ENCODE peak calls at places on chromosomes 5 and 9, in four cellular contexts. One of them, this sample, is unnamed.

GRCh38 chr9:133493428-133493827 is 14.5 kb upstream of the SLC2A6 start:
- DNase-seq in AG04450: no peak
- DNase-seq in HCT116: no peak
- DNase-seq in kidney epithelial cell: no peak
- DNase-seq in this sample: no peak

GRCh38 chr5:88824892-88825781 is 57.8 kb downstream of the MEF2C start:
- DNase-seq in AG04450: no peak
- DNase-seq in HCT116: no peak
- DNase-seq in kidney epithelial cell: peak
- DNase-seq in this sample: no peak

GRCh38 chr9:108325406-108325805 is 530.4 kb downstream of the ACTL7B start:
- DNase-seq in AG04450: no peak
- DNase-seq in HCT116: no peak
- DNase-seq in kidney epithelial cell: no peak
- DNase-seq in this sample: no peak

GRCh38 chr5:16234598-16234997 is 55.0 kb upstream of the MARCHF11 start:
- DNase-seq in AG04450: no peak
- DNase-seq in HCT116: no peak
- DNase-seq in kidney epithelial cell: no peak
- DNase-seq in this sample: no peak

GRCh38 chr5:76616206-76616605 is 7.0 kb downstream of the F2RL2 start:
- DNase-seq in AG04450: no peak
- DNase-seq in HCT116: no peak
- DNase-seq in kidney epithelial cell: no peak
- DNase-seq in this sample: no peak

GRCh38 chr9:78215706-78216105 is 20.2 kb upstream of the CEP78 start:
- DNase-seq in AG04450: no peak
- DNase-seq in HCT116: no peak
- DNase-seq in kidney epithelial cell: no peak
- DNase-seq in this sample: no peak

GRCh38 chr5:113487411-113487778 is 858 bp downstream of the MCC start:
- DNase-seq in AG04450: no peak
- DNase-seq in HCT116: peak
- DNase-seq in kidney epithelial cell: no peak
- DNase-seq in this sample: no peak

GRCh38 chr5:147415663-147416062 is 94.2 kb downstream of the DPYSL3 start:
- DNase-seq in AG04450: no peak
- DNase-seq in HCT116: no peak
- DNase-seq in kidney epithelial cell: no peak
- DNase-seq in this sample: no peak

GRCh38 chr9:130150779-130151381 is 21.3 kb upstream of the NCS1 start:
- DNase-seq in AG04450: no peak
- DNase-seq in HCT116: peak
- DNase-seq in kidney epithelial cell: no peak
- DNase-seq in this sample: no peak

GRCh38 chr5:75524071-75524470 is 12.4 kb downstream of the POLK start:
- DNase-seq in AG04450: no peak
- DNase-seq in HCT116: no peak
- DNase-seq in kidney epithelial cell: no peak
- DNase-seq in this sample: peak

GRCh38 chr5:6527749-6528455 is 79.2 kb downstream of the UBE2QL1 start:
- DNase-seq in AG04450: no peak
- DNase-seq in HCT116: no peak
- DNase-seq in kidney epithelial cell: no peak
- DNase-seq in this sample: no peak

GRCh38 chr9:94611638-94612068 is 18.0 kb upstream of the FBP2 start:
- DNase-seq in AG04450: no peak
- DNase-seq in HCT116: no peak
- DNase-seq in kidney epithelial cell: no peak
- DNase-seq in this sample: no peak

GRCh38 chr9:135479469-135480052 is at the start of gene PPP1R26:
- DNase-seq in AG04450: no peak
- DNase-seq in HCT116: no peak
- DNase-seq in kidney epithelial cell: no peak
- DNase-seq in this sample: no peak

GRCh38 chr5:99702565-99702964 is 773.8 kb upstream of the CHD1 start:
- DNase-seq in AG04450: no peak
- DNase-seq in HCT116: no peak
- DNase-seq in kidney epithelial cell: no peak
- DNase-seq in this sample: no peak

GRCh38 chr5:129400395-129400983 is 59.6 kb upstream of the ADAMTS19 start:
- DNase-seq in AG04450: no peak
- DNase-seq in HCT116: no peak
- DNase-seq in kidney epithelial cell: no peak
- DNase-seq in this sample: no peak

GRCh38 chr5:127066721-127067120 is 6.6 kb downstream of the C5orf63 start:
- DNase-seq in AG04450: no peak
- DNase-seq in HCT116: no peak
- DNase-seq in kidney epithelial cell: no peak
- DNase-seq in this sample: no peak

GRCh38 chr5:86115164-86115563 is 502.6 kb upstream of the COX7C start:
- DNase-seq in AG04450: no peak
- DNase-seq in HCT116: no peak
- DNase-seq in kidney epithelial cell: no peak
- DNase-seq in this sample: no peak

GRCh38 chr9:137836831-137837241 is 40.7 kb upstream of the CACNA1B start:
- DNase-seq in AG04450: no peak
- DNase-seq in HCT116: no peak
- DNase-seq in kidney epithelial cell: no peak
- DNase-seq in this sample: no peak

GRCh38 chr5:144598451-144599068 is 427.9 kb downstream of the KCTD16 start:
- DNase-seq in AG04450: no peak
- DNase-seq in HCT116: no peak
- DNase-seq in kidney epithelial cell: no peak
- DNase-seq in this sample: no peak

GRCh38 chr5:126852104-126852531 is 75.2 kb downstream of the LMNB1 start:
- DNase-seq in AG04450: no peak
- DNase-seq in HCT116: no peak
- DNase-seq in kidney epithelial cell: no peak
- DNase-seq in this sample: peak

GRCh38 chr9:75960561-75960960 is 70.1 kb downstream of the PCSK5 start:
- DNase-seq in AG04450: no peak
- DNase-seq in HCT116: no peak
- DNase-seq in kidney epithelial cell: no peak
- DNase-seq in this sample: no peak

GRCh38 chr5:107889387-107889786 is 218.7 kb upstream of the EFNA5 start:
- DNase-seq in AG04450: no peak
- DNase-seq in HCT116: no peak
- DNase-seq in kidney epithelial cell: no peak
- DNase-seq in this sample: no peak

GRCh38 chr5:177478711-177479646 is 5.5 kb upstream of the DBN1 start:
- DNase-seq in AG04450: no peak
- DNase-seq in HCT116: no peak
- DNase-seq in kidney epithelial cell: no peak
- DNase-seq in this sample: no peak

GRCh38 chr5:84433461-84433860 is 48.8 kb upstream of the EDIL3 start:
- DNase-seq in AG04450: no peak
- DNase-seq in HCT116: no peak
- DNase-seq in kidney epithelial cell: no peak
- DNase-seq in this sample: no peak

GRCh38 chr5:171336486-171337206 is 27.6 kb downstream of the TLX3 start:
- DNase-seq in AG04450: peak
- DNase-seq in HCT116: peak
- DNase-seq in kidney epithelial cell: peak
- DNase-seq in this sample: no peak
- H3K4me3 ChIP-seq in AG04450: peak
- H3K4me3 ChIP-seq in HCT116: peak
- H3K4me3 ChIP-seq in kidney epithelial cell: peak
- H3K4me3 ChIP-seq in this sample: no peak

DNA sequence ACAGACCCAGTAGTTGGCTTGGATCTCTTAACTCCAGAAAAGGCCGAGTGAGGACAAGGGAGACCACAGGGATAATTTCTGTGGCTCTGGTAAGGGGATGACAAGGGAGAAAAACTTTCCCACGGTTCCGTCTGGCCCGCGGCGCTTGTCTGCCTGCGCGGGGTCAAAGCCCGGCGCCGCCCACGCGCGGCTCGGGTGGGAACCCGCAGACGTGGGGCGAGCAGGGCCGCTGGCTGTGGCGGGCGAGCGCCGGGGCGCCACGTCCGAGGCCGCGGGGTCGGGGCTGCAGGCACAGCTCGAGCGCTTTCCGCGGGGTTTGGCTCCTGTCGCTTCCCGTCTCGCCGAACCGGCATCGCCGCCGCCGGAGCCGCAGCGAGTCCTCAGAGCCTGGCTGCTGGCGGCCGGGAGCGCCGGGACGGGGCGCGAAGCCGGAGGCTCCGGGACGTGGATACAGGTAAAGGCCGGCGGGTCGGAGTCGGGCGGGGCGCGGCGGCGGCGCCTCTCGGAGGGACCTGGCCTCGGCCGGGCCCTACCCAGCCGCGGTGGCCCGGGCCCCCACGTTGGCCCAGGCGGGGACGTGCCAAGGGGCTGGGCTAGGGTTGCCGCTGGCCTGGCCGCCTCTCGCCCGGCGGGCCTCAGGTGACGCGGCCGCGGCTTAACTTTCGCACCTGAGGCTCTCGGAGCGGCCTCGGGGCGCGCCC is at the start of gene RNF180:
- DNase-seq in AG04450: no peak
- DNase-seq in HCT116: no peak
- DNase-seq in kidney epithelial cell: no peak
- DNase-seq in this sample: no peak
- TF ChIP-seq CTCF in AG04450: no peak
- TF ChIP-seq CTCF in HCT116: no peak
- TF ChIP-seq CTCF in kidney epithelial cell: no peak
- TF ChIP-seq CTCF in this sample: no peak

DNA sequence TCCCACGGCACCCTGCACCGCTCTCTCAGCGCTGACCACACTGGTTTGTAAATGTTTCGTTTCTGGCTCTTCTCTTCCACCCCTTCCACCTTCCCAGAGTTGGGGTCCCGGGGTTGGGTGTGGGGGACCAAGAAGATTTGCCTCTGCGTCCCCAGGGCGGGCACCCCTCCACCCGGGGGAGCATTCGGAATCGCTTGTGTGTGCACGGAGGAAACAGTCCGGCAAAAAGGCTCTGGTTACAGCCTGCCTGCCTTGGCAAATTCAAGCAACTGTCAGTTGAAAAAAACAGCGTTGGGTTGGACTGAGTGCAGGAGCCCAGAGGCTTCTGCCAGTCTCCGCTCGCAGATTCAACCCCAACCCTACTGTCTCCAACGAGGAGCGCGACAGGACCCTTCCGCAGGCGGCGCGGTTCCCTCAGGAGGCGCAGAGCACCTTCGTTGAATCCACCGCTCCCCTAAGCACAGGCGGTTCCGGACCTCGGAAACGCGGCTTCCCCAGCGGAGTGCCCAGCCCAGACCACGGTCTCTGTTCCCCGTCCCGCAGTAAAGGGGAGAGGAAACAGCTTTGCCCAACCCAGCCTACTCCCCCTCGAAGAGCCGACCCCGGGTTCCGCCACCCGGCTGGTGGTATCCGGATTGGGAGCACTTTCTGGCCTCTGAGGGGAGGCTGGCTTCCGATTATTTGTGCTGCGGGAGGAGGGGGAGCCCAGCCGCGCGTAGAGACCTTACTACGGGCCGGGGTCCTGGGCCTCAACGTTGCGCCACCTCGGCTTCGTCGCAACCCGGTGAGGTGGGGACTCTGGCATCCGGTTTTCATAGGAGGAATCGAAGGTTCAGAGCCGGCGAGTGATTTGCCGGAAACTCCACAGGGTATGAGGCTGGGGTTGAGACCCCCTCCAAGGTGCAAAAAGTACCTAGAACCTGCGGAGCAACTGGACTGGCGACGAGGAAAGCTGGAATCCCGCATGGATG is 9.6 kb downstream of the LHX6 start:
- DNase-seq in AG04450: no peak
- DNase-seq in HCT116: no peak
- DNase-seq in kidney epithelial cell: no peak
- DNase-seq in this sample: no peak
- H3K4me3 ChIP-seq in AG04450: no peak
- H3K4me3 ChIP-seq in HCT116: no peak
- H3K4me3 ChIP-seq in kidney epithelial cell: no peak
- H3K4me3 ChIP-seq in this sample: no peak

GRCh38 chr5:173529861-173530260 is 86.6 kb downstream of the BOD1 start:
- DNase-seq in AG04450: no peak
- DNase-seq in HCT116: no peak
- DNase-seq in kidney epithelial cell: no peak
- DNase-seq in this sample: no peak

GRCh38 chr5:173531863-173532262 is 84.6 kb downstream of the BOD1 start:
- DNase-seq in AG04450: no peak
- DNase-seq in HCT116: no peak
- DNase-seq in kidney epithelial cell: no peak
- DNase-seq in this sample: no peak

GRCh38 chr5:173532689-173533250 is 83.7 kb downstream of the BOD1 start:
- DNase-seq in AG04450: no peak
- DNase-seq in HCT116: no peak
- DNase-seq in kidney epithelial cell: no peak
- DNase-seq in this sample: no peak

GRCh38 chr5:173527671-173528070 is 88.8 kb downstream of the BOD1 start:
- DNase-seq in AG04450: no peak
- DNase-seq in HCT116: no peak
- DNase-seq in kidney epithelial cell: no peak
- DNase-seq in this sample: no peak

GRCh38 chr5:173530547-173530946 is 85.9 kb downstream of the BOD1 start:
- DNase-seq in AG04450: no peak
- DNase-seq in HCT116: peak
- DNase-seq in kidney epithelial cell: no peak
- DNase-seq in this sample: no peak
- TF ChIP-seq CTCF in AG04450: no peak
- TF ChIP-seq CTCF in HCT116: peak
- TF ChIP-seq CTCF in kidney epithelial cell: no peak
- TF ChIP-seq CTCF in this sample: peak

DNA sequence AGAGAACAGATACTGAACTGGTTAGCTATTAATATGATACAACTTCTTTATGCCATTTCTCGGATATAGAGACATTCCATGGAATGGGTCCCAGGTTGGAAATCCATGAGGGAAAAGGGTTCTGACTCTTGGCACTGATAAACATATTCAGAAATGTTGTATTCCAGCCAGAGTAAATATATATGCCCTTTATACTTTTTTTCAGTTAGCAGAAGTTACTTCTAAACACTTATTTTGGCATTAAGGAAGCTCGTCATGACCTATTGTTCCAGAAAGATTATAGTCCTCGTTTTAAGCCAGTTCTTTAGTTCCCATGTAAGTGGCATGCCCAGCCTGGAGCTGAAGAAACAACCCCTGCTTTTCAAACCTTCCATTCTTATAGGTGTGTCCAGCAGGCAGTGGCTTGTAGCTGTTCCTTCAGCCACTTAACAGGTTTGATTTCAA is 181.6 kb downstream of the CD180 start:
- DNase-seq in AG04450: no peak
- DNase-seq in HCT116: no peak
- DNase-seq in kidney epithelial cell: no peak
- DNase-seq in this sample: no peak
- H3K4me3 ChIP-seq in AG04450: peak
- H3K4me3 ChIP-seq in HCT116: no peak
- H3K4me3 ChIP-seq in kidney epithelial cell: no peak
- H3K4me3 ChIP-seq in this sample: no peak

DNA sequence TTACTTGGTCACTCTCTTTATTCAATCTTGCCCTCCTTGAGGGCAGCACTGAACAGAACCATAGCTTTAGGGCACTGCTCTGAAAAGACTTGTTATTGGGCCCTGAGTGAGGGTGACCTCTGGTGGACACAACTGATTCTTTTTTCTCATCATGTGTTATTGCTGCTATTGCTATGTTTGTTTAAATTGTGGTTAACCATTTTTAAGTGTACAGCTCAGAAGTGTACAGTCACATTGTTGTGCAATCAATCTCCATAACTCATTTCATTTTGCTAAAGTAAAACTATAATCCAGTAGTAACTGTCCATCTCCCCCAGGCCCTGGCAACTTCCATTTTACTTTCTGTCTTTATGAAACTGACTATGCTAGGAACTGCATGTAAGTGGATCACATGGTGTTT is 351.1 kb upstream of the RIOK2 start:
- DNase-seq in AG04450: peak
- DNase-seq in HCT116: peak
- DNase-seq in kidney epithelial cell: peak
- DNase-seq in this sample: peak
- TF ChIP-seq CTCF in AG04450: peak
- TF ChIP-seq CTCF in HCT116: peak
- TF ChIP-seq CTCF in kidney epithelial cell: peak
- TF ChIP-seq CTCF in this sample: peak

This sample was measured in GM12864.